ENCODE peak calls at places on chromosomes 5 and 9, in seven cellular contexts. S, U, K, D, M, A and W are unnamed samples.

GRCh38 chr5:32760091-32760509 is 49.0 kb downstream of the NPR3 start:
- DNase-seq in D (peak; percentile 92), U (peak; percentile 98), A (no peak), M (peak; percentile 39), S (peak; percentile 15), K (no peak), W (no peak)

GRCh38 chr9:83981126-83981871 is 694 bp downstream of the RMI1 start:
- DNase-seq in D (peak; percentile 63), S (peak; percentile 57), M (peak; percentile 86), U (peak; percentile 35), A (no peak), K (no peak), W (no peak)

GRCh38 chr9:20015427-20015931 is 226.6 kb upstream of the SLC24A2 start:
- DNase-seq in A (no peak), S (no peak), D (no peak), M (no peak), U (no peak), K (no peak), W (no peak)

GRCh38 chr5:138844812-138845513 is 30.2 kb downstream of the LRRTM2 start:
- DNase-seq in A (no peak), K (no peak), U (peak; percentile 88), S (no peak), D (peak; percentile 21), M (peak; percentile 25), W (no peak)

GRCh38 chr5:67135381-67135780 is 61.2 kb downstream of the CD180 start:
- DNase-seq in M (no peak), U (no peak), S (no peak), D (no peak), K (no peak), A (no peak), W (no peak)

GRCh38 chr9:4905135-4905490 is 80.0 kb upstream of the JAK2 start:
- DNase-seq in M (no peak), A (no peak), K (no peak), D (no peak), S (no peak), U (no peak), W (no peak)

GRCh38 chr5:1436036-1436435 is 9.2 kb downstream of the SLC6A3 start:
- DNase-seq in D (no peak), A (no peak), K (no peak), M (no peak), U (no peak), S (no peak), W (no peak)

GRCh38 chr5:150670961-150671337 is 9.9 kb downstream of the MYOZ3 start:
- DNase-seq in M (no peak), U (no peak), K (no peak), D (no peak), A (no peak), S (peak; percentile 53), W (no peak)

GRCh38 chr5:36436306-36436705 is 134.6 kb upstream of the RANBP3L start:
- DNase-seq in K (no peak), U (no peak), M (no peak), D (no peak), A (no peak), S (no peak), W (no peak)

GRCh38 chr9:16794871-16795639 is 75.4 kb downstream of the BNC2 start:
- DNase-seq in K (no peak), D (peak; percentile 94), U (peak; percentile 83), S (no peak), A (no peak), M (peak; percentile 52), W (no peak)

GRCh38 chr9:1959347-1959746 is 55.8 kb upstream of the SMARCA2 start:
- DNase-seq in K (no peak), S (no peak), U (no peak), D (no peak), A (no peak), M (no peak), W (no peak)

GRCh38 chr9:469672-470040 is 255.0 kb downstream of the DOCK8 start:
- DNase-seq in U (no peak), K (no peak), S (no peak), M (no peak), D (no peak), A (peak; percentile 71), W (peak; percentile 59)

GRCh38 chr5:172412724-172413260 is 41.5 kb downstream of the SH3PXD2B start:
- DNase-seq in K (no peak), M (peak; percentile 54), U (peak; percentile 95), S (no peak), A (no peak), D (peak; percentile 96), W (no peak)

GRCh38 chr5:56259002-56259511 is 25.9 kb upstream of the ANKRD55 start:
- DNase-seq in S (no peak), D (peak; percentile 98), M (peak; percentile 72), U (peak; percentile 97), A (no peak), K (no peak), W (no peak)

GRCh38 chr5:17282283-17283120 is 65.1 kb downstream of the BASP1 start:
- DNase-seq in A (no peak), K (no peak), D (no peak), S (no peak), M (no peak), U (no peak), W (peak; percentile 30)

GRCh38 chr5:59236448-59236847 is 653.6 kb downstream of the RAB3C start:
- DNase-seq in D (no peak), A (no peak), K (no peak), S (no peak), U (no peak), M (no peak), W (no peak)

GRCh38 chr9:21985964-21986667 is 8.1 kb downstream of the CDKN2A start:
- DNase-seq in U (no peak), K (no peak), M (no peak), A (no peak), S (no peak), D (no peak), W (no peak)

GRCh38 chr5:179168636-179169035 is 108.5 kb downstream of the ZNF354C start:
- DNase-seq in M (no peak), U (no peak), D (no peak), K (no peak), A (no peak), S (no peak), W (no peak)

GRCh38 chr5:72206994-72207393 is 99.7 kb downstream of the MAP1B start:
- DNase-seq in U (no peak), M (no peak), D (no peak), K (no peak), S (no peak), A (no peak), W (no peak)

GRCh38 chr5:172264814-172265213 is 18.8 kb downstream of the UBTD2 start:
- DNase-seq in S (no peak), D (no peak), K (no peak), U (no peak), M (no peak), A (no peak), W (no peak)

GRCh38 chr9:68530618-68531017 is 10.1 kb downstream of the TMEM252 start:
- DNase-seq in M (peak; percentile 93), U (peak; percentile 19), S (peak; percentile 75), K (no peak), A (no peak), D (peak; percentile 90), W (peak; percentile 67)

GRCh38 chr5:8050616-8051015 is 181.7 kb downstream of the MTRR start:
- DNase-seq in S (no peak), K (no peak), A (no peak), M (no peak), U (no peak), D (no peak), W (no peak)

GRCh38 chr5:26245327-26245726 is 793.1 kb downstream of the CDH9 start:
- DNase-seq in K (no peak), S (no peak), A (no peak), M (no peak), D (no peak), U (no peak), W (no peak)

GRCh38 chr5:152106571-152106970 is 181.9 kb upstream of the GLRA1 start:
- DNase-seq in U (no peak), M (no peak), S (peak; percentile 6), D (no peak), A (no peak), K (no peak), W (no peak)
- H3K23ac ChIP-seq in U (no peak overlapping the region), M (no peak overlapping the region), S (no peak overlapping the region), D (no peak overlapping the region), A (no peak overlapping the region), K (no peak overlapping the region), W (no peak overlapping the region)

DNA sequence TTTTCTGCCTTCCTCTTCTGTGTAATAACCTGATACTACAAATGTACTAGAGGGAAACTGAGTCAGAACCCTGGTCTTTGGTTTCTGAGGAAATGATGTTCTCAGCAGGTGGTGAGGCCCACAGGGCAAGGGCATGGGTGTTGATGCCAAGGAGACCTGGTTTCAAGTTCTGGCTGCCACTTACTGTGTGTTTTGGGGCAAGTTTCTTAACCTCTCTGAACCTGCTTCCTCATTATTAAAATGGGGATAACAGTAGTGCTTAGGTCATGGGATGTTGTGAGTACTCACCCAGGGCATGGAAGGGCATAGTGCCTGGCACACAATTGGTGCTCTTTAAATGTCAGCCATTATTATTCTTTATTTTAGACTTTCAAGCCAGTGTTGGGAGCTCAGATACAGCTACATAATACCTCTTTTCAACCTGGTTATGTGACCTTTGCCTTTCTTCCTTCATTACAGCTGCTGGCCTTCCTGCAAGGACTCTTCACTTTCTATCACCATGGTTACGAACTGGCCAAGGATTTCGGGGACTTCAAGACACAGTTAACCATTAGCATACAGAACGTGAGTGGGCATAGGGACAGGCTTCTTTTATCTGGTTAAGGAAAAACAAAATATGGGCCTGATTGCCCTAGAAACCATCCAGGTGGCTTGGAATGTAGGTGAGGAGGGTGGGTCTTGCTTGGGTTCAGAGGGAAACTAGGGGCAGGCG is 131.5 kb downstream of the ARHGAP26 start:
- DNase-seq in U (no peak), M (peak; percentile 66), K (no peak), A (no peak), D (no peak), S (no peak), W (no peak)
- H3K23ac ChIP-seq in U (peak overlapping the region; percentile 31), M (no peak overlapping the region), K (no peak overlapping the region), A (no peak overlapping the region), D (no peak overlapping the region), S (no peak overlapping the region), W (no peak overlapping the region)

DNA sequence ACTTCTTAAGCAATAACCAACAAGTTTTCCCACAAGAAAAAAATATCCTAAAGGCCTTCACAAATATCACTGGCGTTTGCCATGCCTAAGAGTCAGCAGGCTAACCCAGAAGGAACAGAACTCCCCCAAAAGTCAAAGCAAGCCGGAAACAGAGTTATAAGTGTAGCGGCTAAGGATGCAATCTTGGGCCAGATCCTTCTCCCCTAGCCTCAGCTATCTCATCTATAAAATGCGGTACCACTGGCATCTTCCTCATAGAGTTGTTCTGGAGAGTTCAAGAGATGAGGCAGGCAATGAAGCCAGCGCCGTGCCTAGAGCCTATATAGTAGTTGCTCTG is 640 bp downstream of the DPM2 start:
- DNase-seq in M (no peak), D (no peak), S (no peak), U (no peak), A (no peak), K (no peak), W (no peak)
- H3K23ac ChIP-seq in M (no peak overlapping the region), D (no peak overlapping the region), S (no peak overlapping the region), U (peak overlapping the region; percentile 97), A (no peak overlapping the region), K (peak overlapping the region; percentile 22), W (no peak overlapping the region)

DNA sequence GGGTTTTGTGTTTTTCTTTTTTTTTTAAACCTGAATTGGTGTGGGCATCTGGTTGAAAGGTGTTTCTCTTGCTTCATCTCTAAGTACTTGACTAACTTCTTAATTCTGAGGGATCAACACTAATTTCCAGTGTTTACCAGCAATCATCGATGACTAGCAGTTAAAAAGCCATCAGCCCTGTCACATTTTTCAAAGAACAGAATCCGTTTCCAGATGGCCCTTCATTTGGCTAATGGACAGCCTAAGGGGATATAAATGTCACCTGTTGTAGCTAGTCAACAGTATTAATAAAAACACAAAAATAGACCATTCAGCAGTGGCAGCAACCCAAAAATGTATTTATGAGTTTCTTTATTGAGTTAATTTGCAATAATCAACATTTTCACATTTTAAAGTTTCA is 1076.5 kb downstream of the MAT2B start:
- DNase-seq in D (no peak), M (no peak), S (no peak), U (no peak), A (no peak), K (no peak), W (no peak)
- H3K23ac ChIP-seq in D (no peak overlapping the region), M (no peak overlapping the region), S (no peak overlapping the region), U (no peak overlapping the region), A (no peak overlapping the region), K (no peak overlapping the region), W (no peak overlapping the region)